ENCODE peak calls at places on chromosome 16, in four cellular contexts. One of them, this sample, is unnamed.

GRCh38 chr16:66629856-66630255 is 25.4 kb downstream of the CMTM3 start:
- DNase-seq in endothelial cell of umbilical vein: no peak
- DNase-seq in uterus: no peak
- DNase-seq in transverse colon: no peak
- DNase-seq in this sample: no peak

GRCh38 chr16:3401719-3402397 is 843 bp downstream of the ZNF174 start:
- DNase-seq in transverse colon: no peak
- DNase-seq in uterus: no peak
- DNase-seq in endothelial cell of umbilical vein: no peak
- DNase-seq in this sample: no peak

GRCh38 chr16:4261557-4262172 is 11.2 kb downstream of the TFAP4 start:
- DNase-seq in transverse colon: peak
- DNase-seq in uterus: peak
- DNase-seq in endothelial cell of umbilical vein: peak
- DNase-seq in this sample: peak

GRCh38 chr16:56860226-56861020 is 4.6 kb upstream of the SLC12A3 start:
- DNase-seq in transverse colon: peak
- DNase-seq in uterus: no peak
- DNase-seq in endothelial cell of umbilical vein: no peak
- DNase-seq in this sample: no peak

GRCh38 chr16:66616592-66616991 is 12.1 kb downstream of the CMTM3 start:
- DNase-seq in uterus: no peak
- DNase-seq in endothelial cell of umbilical vein: no peak
- DNase-seq in transverse colon: no peak
- DNase-seq in this sample: no peak

GRCh38 chr16:12898556-12898955 is 2.8 kb upstream of the SHISA9 start:
- DNase-seq in uterus: no peak
- DNase-seq in transverse colon: no peak
- DNase-seq in endothelial cell of umbilical vein: no peak
- DNase-seq in this sample: no peak

GRCh38 chr16:20325005-20325404 is 2.3 kb downstream of the GP2 start:
- DNase-seq in transverse colon: no peak
- DNase-seq in uterus: no peak
- DNase-seq in endothelial cell of umbilical vein: no peak
- DNase-seq in this sample: no peak

GRCh38 chr16:58511933-58512815 is 3.1 kb upstream of the SETD6 start:
- DNase-seq in transverse colon: peak
- DNase-seq in uterus: peak
- DNase-seq in endothelial cell of umbilical vein: peak
- DNase-seq in this sample: peak

GRCh38 chr16:62256406-62256805 is 220.2 kb upstream of the CDH8 start:
- DNase-seq in uterus: no peak
- DNase-seq in endothelial cell of umbilical vein: no peak
- DNase-seq in transverse colon: no peak
- DNase-seq in this sample: no peak

GRCh38 chr16:3737181-3737580 is 19.9 kb upstream of the TRAP1 start:
- DNase-seq in endothelial cell of umbilical vein: no peak
- DNase-seq in transverse colon: no peak
- DNase-seq in uterus: no peak
- DNase-seq in this sample: no peak

GRCh38 chr16:27628216-27628945 is 78.4 kb downstream of the KATNIP start:
- DNase-seq in transverse colon: peak
- DNase-seq in endothelial cell of umbilical vein: no peak
- DNase-seq in uterus: no peak
- DNase-seq in this sample: no peak

GRCh38 chr16:4123617-4124300 is 7.5 kb upstream of the ADCY9 start:
- DNase-seq in transverse colon: no peak
- DNase-seq in endothelial cell of umbilical vein: no peak
- DNase-seq in uterus: no peak
- DNase-seq in this sample: no peak

GRCh38 chr16:68707341-68708152 is 29.5 kb upstream of the CDH1 start:
- DNase-seq in uterus: no peak
- DNase-seq in transverse colon: peak
- DNase-seq in endothelial cell of umbilical vein: no peak
- DNase-seq in this sample: peak

GRCh38 chr16:19853973-19854876 is 30.4 kb downstream of the GPRC5B start:
- DNase-seq in transverse colon: no peak
- DNase-seq in endothelial cell of umbilical vein: no peak
- DNase-seq in uterus: no peak
- DNase-seq in this sample: no peak

GRCh38 chr16:27270389-27270788 is 1.8 kb upstream of the NSMCE1 start:
- DNase-seq in transverse colon: no peak
- DNase-seq in endothelial cell of umbilical vein: no peak
- DNase-seq in uterus: no peak
- DNase-seq in this sample: no peak

GRCh38 chr16:54397190-54397835 is 110.7 kb upstream of the IRX3 start:
- DNase-seq in endothelial cell of umbilical vein: no peak
- DNase-seq in transverse colon: no peak
- DNase-seq in uterus: no peak
- DNase-seq in this sample: no peak

GRCh38 chr16:58109881-58110280 is 19.3 kb downstream of the CFAP20 start:
- DNase-seq in transverse colon: no peak
- DNase-seq in uterus: no peak
- DNase-seq in endothelial cell of umbilical vein: no peak
- DNase-seq in this sample: no peak

GRCh38 chr16:28495098-28495793 is 803 bp downstream of the APOBR start:
- DNase-seq in transverse colon: peak
- DNase-seq in endothelial cell of umbilical vein: no peak
- DNase-seq in uterus: no peak
- DNase-seq in this sample: no peak

GRCh38 chr16:63337264-63337663 is 1301.0 kb upstream of the CDH8 start:
- DNase-seq in endothelial cell of umbilical vein: no peak
- DNase-seq in transverse colon: no peak
- DNase-seq in uterus: no peak
- DNase-seq in this sample: no peak

GRCh38 chr16:56894331-56894917 is 29.4 kb downstream of the SLC12A3 start:
- DNase-seq in transverse colon: no peak
- DNase-seq in uterus: no peak
- DNase-seq in endothelial cell of umbilical vein: no peak
- DNase-seq in this sample: no peak

GRCh38 chr16:71359431-71359830 is 908 bp downstream of the CALB2 start:
- DNase-seq in transverse colon: no peak
- DNase-seq in endothelial cell of umbilical vein: no peak
- DNase-seq in uterus: no peak
- DNase-seq in this sample: no peak

GRCh38 chr16:87635541-87636049 is 33.3 kb downstream of the JPH3 start:
- DNase-seq in transverse colon: peak
- DNase-seq in uterus: peak
- DNase-seq in endothelial cell of umbilical vein: peak
- DNase-seq in this sample: peak
- TF ChIP-seq POLR2A in transverse colon: no peak
- TF ChIP-seq POLR2A in uterus: no peak
- TF ChIP-seq POLR2A in endothelial cell of umbilical vein: no peak
- TF ChIP-seq POLR2A in this sample: no peak

GRCh38 chr16:72821551-72821950 is 226.4 kb downstream of the ZFHX3 start:
- DNase-seq in uterus: no peak
- DNase-seq in endothelial cell of umbilical vein: peak
- DNase-seq in transverse colon: no peak
- DNase-seq in this sample: no peak

GRCh38 chr16:72824761-72825160 is 223.2 kb downstream of the ZFHX3 start:
- DNase-seq in transverse colon: no peak
- DNase-seq in uterus: no peak
- DNase-seq in endothelial cell of umbilical vein: no peak
- DNase-seq in this sample: no peak

GRCh38 chr16:72827907-72828306 is 220.0 kb downstream of the ZFHX3 start:
- DNase-seq in uterus: no peak
- DNase-seq in transverse colon: no peak
- DNase-seq in endothelial cell of umbilical vein: no peak
- DNase-seq in this sample: no peak

GRCh38 chr16:72825912-72826621 is 221.9 kb downstream of the ZFHX3 start:
- DNase-seq in transverse colon: no peak
- DNase-seq in uterus: no peak
- DNase-seq in endothelial cell of umbilical vein: no peak
- DNase-seq in this sample: no peak

GRCh38 chr16:72823961-72824490 is 223.9 kb downstream of the ZFHX3 start:
- DNase-seq in endothelial cell of umbilical vein: no peak
- DNase-seq in uterus: no peak
- DNase-seq in transverse colon: no peak
- DNase-seq in this sample: no peak
- TF ChIP-seq POLR2A in endothelial cell of umbilical vein: no peak
- TF ChIP-seq POLR2A in uterus: no peak
- TF ChIP-seq POLR2A in transverse colon: no peak
- TF ChIP-seq POLR2A in this sample: no peak

GRCh38 chr16:72935896-72936295 is 112.0 kb downstream of the ZFHX3 start:
- DNase-seq in uterus: no peak
- DNase-seq in endothelial cell of umbilical vein: no peak
- DNase-seq in transverse colon: no peak
- DNase-seq in this sample: no peak
- TF ChIP-seq POLR2A in uterus: no peak
- TF ChIP-seq POLR2A in endothelial cell of umbilical vein: no peak
- TF ChIP-seq POLR2A in transverse colon: no peak
- TF ChIP-seq POLR2A in this sample: no peak

GRCh38 chr16:1610071-1610840 is 1.6 kb downstream of the IFT140 start:
- DNase-seq in endothelial cell of umbilical vein: peak
- DNase-seq in uterus: peak
- DNase-seq in transverse colon: peak
- DNase-seq in this sample: peak
- TF ChIP-seq POLR2A in endothelial cell of umbilical vein: no peak
- TF ChIP-seq POLR2A in uterus: no peak
- TF ChIP-seq POLR2A in transverse colon: no peak
- TF ChIP-seq POLR2A in this sample: peak

GRCh38 chr16:88926374-88926990 is 50.5 kb downstream of the CBFA2T3 start:
- DNase-seq in transverse colon: no peak
- DNase-seq in endothelial cell of umbilical vein: no peak
- DNase-seq in uterus: no peak
- DNase-seq in this sample: peak
- TF ChIP-seq POLR2A in transverse colon: no peak
- TF ChIP-seq POLR2A in endothelial cell of umbilical vein: no peak
- TF ChIP-seq POLR2A in uterus: no peak
- TF ChIP-seq POLR2A in this sample: no peak

GRCh38 chr16:31193874-31194273 is 8.7 kb downstream of the PYCARD start:
- DNase-seq in uterus: no peak
- DNase-seq in transverse colon: no peak
- DNase-seq in endothelial cell of umbilical vein: no peak
- DNase-seq in this sample: no peak

GRCh38 chr16:31192856-31193642 is 9.5 kb downstream of the PYCARD start:
- DNase-seq in endothelial cell of umbilical vein: no peak
- DNase-seq in uterus: no peak
- DNase-seq in transverse colon: no peak
- DNase-seq in this sample: no peak

GRCh38 chr16:31190061-31190460 is 10.1 kb downstream of the FUS start:
- DNase-seq in endothelial cell of umbilical vein: no peak
- DNase-seq in uterus: no peak
- DNase-seq in transverse colon: no peak
- DNase-seq in this sample: no peak

GRCh38 chr16:31190818-31191444 is 11.0 kb downstream of the FUS start:
- DNase-seq in transverse colon: no peak
- DNase-seq in endothelial cell of umbilical vein: no peak
- DNase-seq in uterus: no peak
- DNase-seq in this sample: no peak

GRCh38 chr16:31191697-31192428 is 10.7 kb downstream of the PYCARD start:
- DNase-seq in transverse colon: no peak
- DNase-seq in uterus: no peak
- DNase-seq in endothelial cell of umbilical vein: no peak
- DNase-seq in this sample: no peak
- TF ChIP-seq POLR2A in transverse colon: no peak
- TF ChIP-seq POLR2A in uterus: no peak
- TF ChIP-seq POLR2A in endothelial cell of umbilical vein: no peak
- TF ChIP-seq POLR2A in this sample: no peak

GRCh38 chr16:29820271-29820701 is at the start of gene MVP:
- DNase-seq in transverse colon: peak
- DNase-seq in endothelial cell of umbilical vein: peak
- DNase-seq in uterus: peak
- DNase-seq in this sample: peak
- TF ChIP-seq POLR2A in transverse colon: peak
- TF ChIP-seq POLR2A in endothelial cell of umbilical vein: peak
- TF ChIP-seq POLR2A in uterus: peak
- TF ChIP-seq POLR2A in this sample: peak

GRCh38 chr16:81650982-81651562 is 128.0 kb upstream of the PLCG2 start:
- DNase-seq in uterus: peak
- DNase-seq in endothelial cell of umbilical vein: no peak
- DNase-seq in transverse colon: peak
- DNase-seq in this sample: peak
- TF ChIP-seq POLR2A in uterus: peak
- TF ChIP-seq POLR2A in endothelial cell of umbilical vein: no peak
- TF ChIP-seq POLR2A in transverse colon: peak
- TF ChIP-seq POLR2A in this sample: no peak

GRCh38 chr16:77956231-77956630 is 66.1 kb upstream of the CLEC3A start:
- DNase-seq in transverse colon: no peak
- DNase-seq in endothelial cell of umbilical vein: no peak
- DNase-seq in uterus: no peak
- DNase-seq in this sample: no peak
- TF ChIP-seq POLR2A in transverse colon: no peak
- TF ChIP-seq POLR2A in endothelial cell of umbilical vein: no peak
- TF ChIP-seq POLR2A in uterus: no peak
- TF ChIP-seq POLR2A in this sample: no peak

GRCh38 chr16:67659675-67660563 is at the start of gene ACD:
- DNase-seq in transverse colon: peak
- DNase-seq in uterus: peak
- DNase-seq in endothelial cell of umbilical vein: peak
- DNase-seq in this sample: peak
- TF ChIP-seq POLR2A in transverse colon: peak
- TF ChIP-seq POLR2A in uterus: peak
- TF ChIP-seq POLR2A in endothelial cell of umbilical vein: peak
- TF ChIP-seq POLR2A in this sample: no peak

This sample was measured in upper lobe of left lung.